ENCODE peak calls at places on chromosomes 13 and 19, in six cellular contexts. One of them, this sample, is unnamed.

GRCh38 chr19:16111909-16112752 is 442 bp downstream of the RAB8A start:
- DNase-seq in tibial artery: no peak
- DNase-seq in heart right ventricle: no peak
- DNase-seq in CD4-positive, alpha-beta T cell: no peak
- DNase-seq in lung: no peak
- DNase-seq in A549: no peak
- DNase-seq in this sample: peak

GRCh38 chr13:91280806-91281205 is 66.7 kb upstream of the MIR17HG start:
- DNase-seq in heart right ventricle: no peak
- DNase-seq in tibial artery: no peak
- DNase-seq in A549: no peak
- DNase-seq in lung: no peak
- DNase-seq in CD4-positive, alpha-beta T cell: no peak
- DNase-seq in this sample: no peak

GRCh38 chr13:52695856-52696255 is 43.2 kb downstream of the SUGT1 start:
- DNase-seq in heart right ventricle: no peak
- DNase-seq in A549: no peak
- DNase-seq in lung: no peak
- DNase-seq in CD4-positive, alpha-beta T cell: no peak
- DNase-seq in tibial artery: no peak
- DNase-seq in this sample: no peak

GRCh38 chr13:97834255-97834654 is 119.2 kb upstream of the IPO5 start:
- DNase-seq in lung: no peak
- DNase-seq in tibial artery: no peak
- DNase-seq in CD4-positive, alpha-beta T cell: no peak
- DNase-seq in A549: no peak
- DNase-seq in heart right ventricle: no peak
- DNase-seq in this sample: no peak

GRCh38 chr13:50529154-50529882 is 314.2 kb downstream of the DLEU7 start:
- DNase-seq in tibial artery: peak
- DNase-seq in lung: peak
- DNase-seq in A549: no peak
- DNase-seq in heart right ventricle: peak
- DNase-seq in CD4-positive, alpha-beta T cell: no peak
- DNase-seq in this sample: peak

GRCh38 chr19:45498411-45499195 is at the start of gene PPM1N:
- DNase-seq in tibial artery: no peak
- DNase-seq in lung: no peak
- DNase-seq in heart right ventricle: no peak
- DNase-seq in CD4-positive, alpha-beta T cell: peak
- DNase-seq in A549: no peak
- DNase-seq in this sample: peak

GRCh38 chr13:86725105-86725504 is 925.9 kb upstream of the SLITRK6 start:
- DNase-seq in heart right ventricle: no peak
- DNase-seq in CD4-positive, alpha-beta T cell: no peak
- DNase-seq in lung: no peak
- DNase-seq in A549: no peak
- DNase-seq in tibial artery: no peak
- DNase-seq in this sample: no peak

GRCh38 chr19:44111910-44112463 is 1.2 kb upstream of the ZNF225 start:
- DNase-seq in lung: no peak
- DNase-seq in tibial artery: no peak
- DNase-seq in CD4-positive, alpha-beta T cell: no peak
- DNase-seq in A549: no peak
- DNase-seq in heart right ventricle: no peak
- DNase-seq in this sample: peak

GRCh38 chr19:45402469-45403070 is 2.3 kb downstream of the PPP1R13L start:
- DNase-seq in heart right ventricle: peak
- DNase-seq in CD4-positive, alpha-beta T cell: no peak
- DNase-seq in lung: peak
- DNase-seq in tibial artery: no peak
- DNase-seq in A549: peak
- DNase-seq in this sample: peak

GRCh38 chr13:35914662-35915061 is 216.5 kb downstream of the DCLK1 start:
- DNase-seq in A549: no peak
- DNase-seq in lung: no peak
- DNase-seq in CD4-positive, alpha-beta T cell: no peak
- DNase-seq in heart right ventricle: no peak
- DNase-seq in tibial artery: no peak
- DNase-seq in this sample: no peak

GRCh38 chr19:43562211-43562697 is 13.1 kb downstream of the XRCC1 start:
- DNase-seq in A549: no peak
- DNase-seq in heart right ventricle: no peak
- DNase-seq in CD4-positive, alpha-beta T cell: no peak
- DNase-seq in tibial artery: no peak
- DNase-seq in lung: no peak
- DNase-seq in this sample: no peak

GRCh38 chr19:6720369-6721112 is at the start of gene C3:
- DNase-seq in tibial artery: peak
- DNase-seq in CD4-positive, alpha-beta T cell: no peak
- DNase-seq in heart right ventricle: no peak
- DNase-seq in A549: peak
- DNase-seq in lung: peak
- DNase-seq in this sample: no peak

GRCh38 chr19:40335101-40335500 is 13.1 kb downstream of the C19orf47 start:
- DNase-seq in A549: no peak
- DNase-seq in tibial artery: no peak
- DNase-seq in CD4-positive, alpha-beta T cell: no peak
- DNase-seq in heart right ventricle: no peak
- DNase-seq in lung: no peak
- DNase-seq in this sample: no peak

GRCh38 chr19:7562646-7563393 is 27.3 kb downstream of the PNPLA6 start:
- DNase-seq in lung: no peak
- DNase-seq in A549: no peak
- DNase-seq in CD4-positive, alpha-beta T cell: no peak
- DNase-seq in tibial artery: no peak
- DNase-seq in heart right ventricle: no peak
- DNase-seq in this sample: peak

GRCh38 chr19:3619631-3620012 is 7.0 kb downstream of the CACTIN start:
- DNase-seq in heart right ventricle: peak
- DNase-seq in tibial artery: no peak
- DNase-seq in A549: no peak
- DNase-seq in CD4-positive, alpha-beta T cell: no peak
- DNase-seq in lung: no peak
- DNase-seq in this sample: no peak

GRCh38 chr19:38737297-38737865 is 6.9 kb downstream of the CAPN12 start:
- DNase-seq in tibial artery: no peak
- DNase-seq in heart right ventricle: no peak
- DNase-seq in lung: no peak
- DNase-seq in CD4-positive, alpha-beta T cell: no peak
- DNase-seq in A549: no peak
- DNase-seq in this sample: no peak

GRCh38 chr19:40223135-40223822 is 3.2 kb downstream of the CCNP start:
- DNase-seq in lung: no peak
- DNase-seq in heart right ventricle: no peak
- DNase-seq in tibial artery: no peak
- DNase-seq in CD4-positive, alpha-beta T cell: peak
- DNase-seq in A549: no peak
- DNase-seq in this sample: no peak

GRCh38 chr13:104105418-104106355 is 1039.5 kb upstream of the SLC10A2 start:
- DNase-seq in heart right ventricle: no peak
- DNase-seq in tibial artery: no peak
- DNase-seq in lung: no peak
- DNase-seq in A549: no peak
- DNase-seq in CD4-positive, alpha-beta T cell: no peak
- DNase-seq in this sample: no peak

GRCh38 chr19:8526345-8527062 is 12.5 kb upstream of the ZNF414 start:
- DNase-seq in CD4-positive, alpha-beta T cell: no peak
- DNase-seq in heart right ventricle: peak
- DNase-seq in lung: peak
- DNase-seq in tibial artery: peak
- DNase-seq in A549: peak
- DNase-seq in this sample: peak

GRCh38 chr13:36098080-36098479 is 33.1 kb downstream of the DCLK1 start:
- DNase-seq in lung: no peak
- DNase-seq in A549: no peak
- DNase-seq in CD4-positive, alpha-beta T cell: no peak
- DNase-seq in tibial artery: no peak
- DNase-seq in heart right ventricle: no peak
- DNase-seq in this sample: no peak

GRCh38 chr13:44160549-44161278 is 212.9 kb upstream of the SERP2 start:
- DNase-seq in heart right ventricle: no peak
- DNase-seq in CD4-positive, alpha-beta T cell: no peak
- DNase-seq in tibial artery: no peak
- DNase-seq in lung: peak
- DNase-seq in A549: no peak
- DNase-seq in this sample: no peak

GRCh38 chr13:32846020-32846451 is 170.2 kb upstream of the KL start:
- DNase-seq in heart right ventricle: no peak
- DNase-seq in A549: no peak
- DNase-seq in tibial artery: no peak
- DNase-seq in lung: no peak
- DNase-seq in CD4-positive, alpha-beta T cell: no peak
- DNase-seq in this sample: no peak

GRCh38 chr19:54415208-54415900 is at the start of gene TTYH1:
- DNase-seq in tibial artery: no peak
- DNase-seq in A549: no peak
- DNase-seq in lung: no peak
- DNase-seq in CD4-positive, alpha-beta T cell: no peak
- DNase-seq in heart right ventricle: no peak
- DNase-seq in this sample: no peak
- H3K27ac ChIP-seq in tibial artery: no peak
- H3K27ac ChIP-seq in A549: no peak
- H3K27ac ChIP-seq in lung: no peak
- H3K27ac ChIP-seq in CD4-positive, alpha-beta T cell: no peak
- H3K27ac ChIP-seq in heart right ventricle: no peak
- H3K27ac ChIP-seq in this sample: no peak

GRCh38 chr13:23621316-23621645 is 51.1 kb downstream of the TNFRSF19 start:
- DNase-seq in CD4-positive, alpha-beta T cell: no peak
- DNase-seq in tibial artery: no peak
- DNase-seq in A549: peak
- DNase-seq in lung: no peak
- DNase-seq in heart right ventricle: no peak
- DNase-seq in this sample: no peak
- H3K27ac ChIP-seq in CD4-positive, alpha-beta T cell: no peak
- H3K27ac ChIP-seq in tibial artery: no peak
- H3K27ac ChIP-seq in A549: no peak
- H3K27ac ChIP-seq in lung: no peak
- H3K27ac ChIP-seq in heart right ventricle: no peak
- H3K27ac ChIP-seq in this sample: peak

GRCh38 chr19:18013621-18014111 is 5.7 kb downstream of the ARRDC2 start:
- DNase-seq in tibial artery: no peak
- DNase-seq in heart right ventricle: no peak
- DNase-seq in CD4-positive, alpha-beta T cell: no peak
- DNase-seq in lung: no peak
- DNase-seq in A549: no peak
- DNase-seq in this sample: no peak
- H3K27ac ChIP-seq in tibial artery: peak
- H3K27ac ChIP-seq in heart right ventricle: peak
- H3K27ac ChIP-seq in CD4-positive, alpha-beta T cell: peak
- H3K27ac ChIP-seq in lung: peak
- H3K27ac ChIP-seq in A549: peak
- H3K27ac ChIP-seq in this sample: peak

GRCh38 chr13:96000069-96000468 is 53.1 kb downstream of the UGGT2 start:
- DNase-seq in A549: no peak
- DNase-seq in tibial artery: no peak
- DNase-seq in heart right ventricle: no peak
- DNase-seq in lung: no peak
- DNase-seq in CD4-positive, alpha-beta T cell: no peak
- DNase-seq in this sample: no peak
- H3K27ac ChIP-seq in A549: no peak
- H3K27ac ChIP-seq in tibial artery: no peak
- H3K27ac ChIP-seq in heart right ventricle: no peak
- H3K27ac ChIP-seq in lung: no peak
- H3K27ac ChIP-seq in CD4-positive, alpha-beta T cell: no peak
- H3K27ac ChIP-seq in this sample: no peak

GRCh38 chr13:31043891-31044657 is 111.6 kb downstream of the TEX26 start:
- DNase-seq in CD4-positive, alpha-beta T cell: peak
- DNase-seq in tibial artery: peak
- DNase-seq in A549: peak
- DNase-seq in heart right ventricle: peak
- DNase-seq in lung: peak
- DNase-seq in this sample: peak
- H3K27ac ChIP-seq in CD4-positive, alpha-beta T cell: no peak
- H3K27ac ChIP-seq in tibial artery: no peak
- H3K27ac ChIP-seq in A549: peak
- H3K27ac ChIP-seq in heart right ventricle: no peak
- H3K27ac ChIP-seq in lung: no peak
- H3K27ac ChIP-seq in this sample: no peak

GRCh38 chr13:48151343-48151742 is 56.4 kb upstream of the MED4 start:
- DNase-seq in tibial artery: no peak
- DNase-seq in CD4-positive, alpha-beta T cell: no peak
- DNase-seq in heart right ventricle: no peak
- DNase-seq in A549: no peak
- DNase-seq in lung: no peak
- DNase-seq in this sample: no peak
- H3K27ac ChIP-seq in tibial artery: no peak
- H3K27ac ChIP-seq in CD4-positive, alpha-beta T cell: peak
- H3K27ac ChIP-seq in heart right ventricle: no peak
- H3K27ac ChIP-seq in A549: no peak
- H3K27ac ChIP-seq in lung: no peak
- H3K27ac ChIP-seq in this sample: no peak

GRCh38 chr19:48553676-48554384 is 1.9 kb downstream of the SULT2B1 start:
- DNase-seq in tibial artery: peak
- DNase-seq in CD4-positive, alpha-beta T cell: no peak
- DNase-seq in A549: peak
- DNase-seq in heart right ventricle: peak
- DNase-seq in lung: peak
- DNase-seq in this sample: peak

GRCh38 chr19:48549380-48549779 is 2.6 kb upstream of the SULT2B1 start:
- DNase-seq in heart right ventricle: no peak
- DNase-seq in A549: no peak
- DNase-seq in tibial artery: no peak
- DNase-seq in CD4-positive, alpha-beta T cell: no peak
- DNase-seq in lung: no peak
- DNase-seq in this sample: no peak

GRCh38 chr19:48554385-48555091 is 2.6 kb downstream of the SULT2B1 start:
- DNase-seq in A549: peak
- DNase-seq in CD4-positive, alpha-beta T cell: no peak
- DNase-seq in lung: peak
- DNase-seq in heart right ventricle: no peak
- DNase-seq in tibial artery: no peak
- DNase-seq in this sample: peak

GRCh38 chr19:48551437-48552302 is at the start of gene SULT2B1:
- DNase-seq in heart right ventricle: no peak
- DNase-seq in tibial artery: no peak
- DNase-seq in CD4-positive, alpha-beta T cell: no peak
- DNase-seq in A549: peak
- DNase-seq in lung: peak
- DNase-seq in this sample: no peak

GRCh38 chr19:48552406-48553322 is 692 bp downstream of the SULT2B1 start:
- DNase-seq in CD4-positive, alpha-beta T cell: no peak
- DNase-seq in tibial artery: no peak
- DNase-seq in lung: no peak
- DNase-seq in A549: no peak
- DNase-seq in heart right ventricle: no peak
- DNase-seq in this sample: no peak
- H3K27ac ChIP-seq in CD4-positive, alpha-beta T cell: no peak
- H3K27ac ChIP-seq in tibial artery: no peak
- H3K27ac ChIP-seq in lung: no peak
- H3K27ac ChIP-seq in A549: peak
- H3K27ac ChIP-seq in heart right ventricle: no peak
- H3K27ac ChIP-seq in this sample: no peak